ENCODE peak calls at places on chromosomes 6 and 20, in ten cellular contexts. X is A549, V is ovary, F is transverse colon, Q is breast epithelium, D is IMR-90, Y is sigmoid colon, R is esophagus muscularis mucosa, S is heart left ventricle, K is tibial nerve. B is an unnamed sample.

GRCh38 chr6:164010446-164011071 is 596.0 kb downstream of the QKI start:
- DNase-seq in X (no peak), V (no peak), F (no peak), Q (no peak), D (no peak), Y (no peak), R (no peak), S (no peak), K (no peak), B (no peak)

GRCh38 chr20:24577271-24577909 is 108.0 kb downstream of the SYNDIG1 start:
- DNase-seq in X (no peak), V (no peak), F (no peak), Q (no peak), D (no peak), Y (no peak), R (no peak), S (no peak), K (no peak), B (no peak)

GRCh38 chr20:45268531-45268930 is 14.2 kb upstream of the SLPI start:
- DNase-seq in X (no peak), V (no peak), F (no peak), Q (no peak), D (no peak), Y (no peak), R (peak; percentile 74), S (no peak), K (no peak), B (no peak)

GRCh38 chr6:114785235-114786127 is 442.7 kb upstream of the HS3ST5 start:
- DNase-seq in X (no peak), V (no peak), F (no peak), Q (no peak), D (no peak), Y (no peak), R (no peak), S (no peak), K (no peak), B (no peak)

GRCh38 chr6:143059616-143060353 is 904 bp upstream of the AIG1 start:
- DNase-seq in X (peak; percentile 26), V (no peak), F (peak; percentile 22), Q (no peak), D (peak; percentile 87), Y (no peak), R (no peak), S (no peak), K (no peak), B (no peak)

GRCh38 chr6:139369068-139369467 is 5.4 kb downstream of the CITED2 start:
- DNase-seq in X (no peak), V (no peak), F (no peak), Q (no peak), D (no peak), Y (no peak), R (no peak), S (no peak), K (no peak), B (no peak)

GRCh38 chr20:37941992-37942391 is 39.1 kb downstream of the VSTM2L start:
- DNase-seq in X (no peak), V (no peak), F (no peak), Q (peak; percentile 12), D (no peak), Y (no peak), R (no peak), S (no peak), K (no peak), B (no peak)

GRCh38 chr6:83868639-83869038 is 9.2 kb downstream of the CYB5R4 start:
- DNase-seq in X (peak; percentile 26), V (no peak), F (no peak), Q (no peak), D (peak; percentile 77), Y (no peak), R (no peak), S (no peak), K (no peak), B (no peak)

GRCh38 chr6:1789092-1789491 is 179.4 kb downstream of the FOXC1 start:
- DNase-seq in X (no peak), V (no peak), F (no peak), Q (no peak), D (peak; percentile 65), Y (no peak), R (no peak), S (no peak), K (no peak), B (no peak)

GRCh38 chr20:36821964-36822437 is 48.4 kb upstream of the DSN1 start:
- DNase-seq in X (no peak), V (no peak), F (no peak), Q (no peak), D (no peak), Y (no peak), R (no peak), S (peak; percentile 40), K (no peak), B (no peak)

GRCh38 chr6:68634503-68635411 is at the start of gene ADGRB3:
- DNase-seq in X (peak; percentile 38), V (peak; percentile 86), F (peak; percentile 60), Q (peak; percentile 53), D (peak; percentile 47), Y (peak; percentile 89), R (peak; percentile 94), S (peak; percentile 85), K (peak; percentile 67), B (peak; percentile 32)

GRCh38 chr20:46939031-46939430 is 44.4 kb downstream of the EYA2 start:
- DNase-seq in X (peak; percentile 66), V (no peak), F (no peak), Q (no peak), D (no peak), Y (no peak), R (no peak), S (no peak), K (no peak), B (no peak)

DNA sequence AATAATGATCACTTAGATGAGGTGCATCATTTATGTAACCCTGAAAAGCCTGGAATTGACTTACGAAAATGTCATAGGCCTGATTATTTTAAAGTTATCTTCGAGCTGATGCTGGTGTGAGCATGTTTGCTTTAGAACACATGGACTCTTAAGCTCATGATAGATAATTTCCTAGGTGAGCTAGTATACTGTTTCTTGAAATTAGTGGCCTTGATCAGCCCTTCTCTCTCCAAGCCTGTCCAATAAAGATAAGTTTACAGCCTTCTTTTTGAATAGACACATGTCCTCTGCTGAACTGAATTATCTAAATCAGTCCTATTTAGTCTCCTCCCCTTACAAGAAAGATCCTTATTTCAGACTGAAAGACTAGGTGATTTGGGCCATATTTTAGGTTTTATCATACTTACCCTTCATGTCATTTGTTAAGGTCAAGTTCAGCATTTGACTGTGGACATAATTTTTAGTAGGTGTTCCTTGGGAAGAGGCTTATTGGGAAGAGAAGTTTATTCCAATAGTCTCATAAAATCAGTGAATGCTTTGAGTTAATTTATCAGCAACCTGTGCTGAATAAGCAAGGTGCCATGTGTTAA is 15.3 kb downstream of the FOXO3 start:
- DNase-seq in X (no peak), V (no peak), F (no peak), Q (no peak), D (no peak), Y (no peak), R (no peak), S (no peak), K (no peak), B (no peak)
- TF ChIP-seq POLR2A in X (no peak), V (no peak), F (no peak), Q (no peak), D (no peak), Y (no peak), R (no peak), S (no peak), K (no peak), B (no peak)

GRCh38 chr20:23374441-23374840 is 12.5 kb downstream of the GZF1 start:
- DNase-seq in X (no peak), V (no peak), F (no peak), Q (no peak), D (no peak), Y (no peak), R (no peak), S (no peak), K (no peak), B (no peak)

GRCh38 chr20:23375827-23376226 is 13.8 kb downstream of the GZF1 start:
- DNase-seq in X (no peak), V (no peak), F (no peak), Q (no peak), D (no peak), Y (no peak), R (no peak), S (no peak), K (no peak), B (no peak)

GRCh38 chr20:23379772-23380171 is 17.8 kb downstream of the GZF1 start:
- DNase-seq in X (no peak), V (no peak), F (no peak), Q (no peak), D (no peak), Y (no peak), R (no peak), S (no peak), K (no peak), B (no peak)
- TF ChIP-seq POLR2A in X (no peak), V (no peak), F (no peak), Q (no peak), D (no peak), Y (no peak), R (no peak), S (no peak), K (no peak), B (no peak)

DNA sequence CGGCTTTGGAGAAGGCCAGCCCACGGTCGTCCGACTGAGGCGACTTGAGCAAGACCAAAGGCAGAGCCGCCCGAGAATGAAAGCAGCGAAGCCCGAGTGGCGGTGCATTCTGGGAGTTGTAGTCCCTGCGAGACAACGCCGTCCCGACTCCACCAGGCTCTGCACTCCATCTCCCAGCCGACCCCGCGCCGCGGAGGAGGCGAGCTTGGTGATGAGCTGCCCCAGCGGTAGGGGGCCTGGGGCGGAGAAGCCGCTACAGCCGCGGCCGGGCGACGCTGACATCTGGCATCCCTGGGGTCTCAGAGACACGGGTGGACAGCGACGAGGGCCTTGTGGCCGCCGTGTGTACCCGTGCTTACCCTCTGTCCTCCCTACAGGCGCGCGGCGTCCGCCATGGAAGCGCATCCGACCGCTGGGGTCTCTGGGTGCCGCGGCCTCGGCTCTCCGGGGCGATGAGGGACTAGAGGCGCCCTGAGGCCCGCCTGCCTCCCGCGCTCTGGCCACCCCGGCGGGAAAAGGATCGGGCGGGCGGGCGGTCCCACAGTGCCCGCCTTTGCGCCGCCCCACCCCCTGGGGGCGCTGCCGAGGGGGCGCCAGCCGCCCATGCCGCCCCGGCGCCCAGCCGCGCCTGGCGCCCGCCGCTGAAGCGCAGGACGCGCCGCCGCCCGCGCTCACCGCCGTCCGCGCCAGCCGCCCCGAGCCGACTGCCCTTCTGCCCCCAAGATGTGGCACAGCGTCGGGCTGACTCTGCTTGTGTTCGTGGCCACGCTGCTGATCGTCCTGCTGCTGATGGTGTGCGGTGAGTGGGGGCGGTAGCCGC is at the start of gene SMIM13:
- DNase-seq in X (peak; percentile 97), V (peak; percentile 96), F (peak; percentile 98), Q (peak; percentile 96), D (peak; percentile 98), Y (peak; percentile 98), R (peak; percentile 99), S (peak; percentile 98), K (peak; percentile 93), B (peak; percentile 90)
- TF ChIP-seq POLR2A in X (peak; percentile 51), V (peak; percentile 61), F (peak; percentile 72), Q (no peak), D (peak; percentile 82), Y (peak; percentile 54), R (no peak), S (no peak), K (peak; percentile 79), B (peak; percentile 75)

DNA sequence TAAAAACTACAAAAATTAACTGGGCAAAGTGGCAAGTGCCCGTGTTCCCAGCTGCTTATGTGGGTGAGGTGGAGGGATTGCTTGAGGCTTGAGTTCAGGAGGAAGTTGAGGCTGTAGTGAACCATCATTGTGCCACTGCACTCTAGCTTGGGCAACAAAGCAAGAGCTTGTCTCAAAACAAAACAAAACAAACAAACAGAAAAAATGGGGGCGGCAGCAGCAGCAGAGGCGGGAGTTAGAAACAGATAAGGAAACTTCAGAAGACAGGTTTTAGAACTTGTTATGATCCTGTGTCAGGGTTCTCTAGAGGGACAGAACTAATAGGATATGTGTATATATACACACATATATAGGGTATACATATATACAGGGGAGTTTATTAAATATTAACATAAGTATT is 49.0 kb downstream of the SCAF8 start:
- DNase-seq in X (no peak), V (no peak), F (no peak), Q (no peak), D (no peak), Y (no peak), R (no peak), S (no peak), K (no peak), B (no peak)
- TF ChIP-seq POLR2A in X (no peak), V (no peak), F (no peak), Q (no peak), D (no peak), Y (no peak), R (no peak), S (no peak), K (no peak), B (no peak)